ENCODE peak calls at places on chromosomes 1 and 21, in six cellular contexts. X is AG04450; P is activated T-cell treated with anti-CD3 and anti-CD28 coated beads for 24 hours; S is activated naive CD8-positive, alpha-beta T cell treated with anti-CD3 and anti-CD28 coated beads, Interleukin-2, amount 50 U/mL, for 24 hours; E is activated CD4-positive, alpha-beta T cell treated with anti-CD3 and anti-CD28 coated beads, Interleukin-2, amount 50 U/mL, for 1 hour; L is transverse colon. V is an unnamed sample.

GRCh38 chr1:204213668-204214662 is at the start of gene GOLT1A:
- DNase-seq in X (peak), P (peak), S (peak), E (peak), L (peak), V (peak)

GRCh38 chr1:230548997-230549396 is 93.3 kb upstream of the COG2 start:
- DNase-seq in X (no peak), P (no peak), S (no peak), E (no peak), L (no peak), V (peak)

GRCh38 chr1:84117868-84118267 is 26.2 kb upstream of the PRKACB start:
- DNase-seq in X (peak), P (no peak), S (no peak), E (no peak), L (no peak), V (peak)

GRCh38 chr1:27388337-27389005 is 4.0 kb upstream of the GPR3 start:
- DNase-seq in X (no peak), P (peak), S (peak), E (peak), L (peak), V (peak)

GRCh38 chr1:162404550-162405160 is 7.3 kb downstream of the SH2D1B start:
- DNase-seq in X (peak), P (no peak), S (no peak), E (no peak), L (no peak), V (no peak)

GRCh38 chr1:193533883-193534282 is 347.5 kb upstream of the B3GALT2 start:
- DNase-seq in X (no peak), P (no peak), S (no peak), E (no peak), L (no peak), V (no peak)

GRCh38 chr1:41420877-41421276 is 59.6 kb downstream of the FOXO6 start:
- DNase-seq in X (no peak), P (no peak), S (no peak), E (no peak), L (no peak), V (no peak)

GRCh38 chr1:208557046-208557445 is 312.9 kb upstream of the PLXNA2 start:
- DNase-seq in X (no peak), P (no peak), S (no peak), E (no peak), L (no peak), V (no peak)

GRCh38 chr1:67584938-67585337 is 100.1 kb upstream of the GADD45A start:
- DNase-seq in X (no peak), P (no peak), S (no peak), E (no peak), L (no peak), V (no peak)

GRCh38 chr1:240663160-240663879 is 51.4 kb upstream of the GREM2 start:
- DNase-seq in X (peak), P (no peak), S (no peak), E (no peak), L (no peak), V (no peak)

GRCh38 chr1:87134061-87134460 is 194.6 kb upstream of the LMO4 start:
- DNase-seq in X (no peak), P (no peak), S (no peak), E (no peak), L (no peak), V (no peak)

GRCh38 chr1:41889506-41890414 is 29.0 kb downstream of the HIVEP3 start:
- DNase-seq in X (no peak), P (no peak), S (no peak), E (no peak), L (no peak), V (no peak)

GRCh38 chr1:14778882-14779594 is 180.6 kb downstream of the KAZN start:
- DNase-seq in X (no peak), P (peak), S (peak), E (no peak), L (peak), V (peak)

GRCh38 chr1:231571904-231572303 is 43.4 kb downstream of the TSNAX start:
- DNase-seq in X (no peak), P (no peak), S (no peak), E (no peak), L (no peak), V (no peak)

GRCh38 chr21:30152792-30153191 is 13.8 kb downstream of the CLDN17 start:
- DNase-seq in X (no peak), P (no peak), S (no peak), E (no peak), L (no peak), V (no peak)

GRCh38 chr1:11569954-11570353 is 84.3 kb downstream of the FBXO2 start:
- DNase-seq in X (no peak), P (no peak), S (no peak), E (no peak), L (no peak), V (no peak)

GRCh38 chr1:38061883-38062328 is 15.3 kb upstream of the POU3F1 start:
- DNase-seq in X (no peak), P (no peak), S (no peak), E (no peak), L (no peak), V (no peak)

GRCh38 chr1:151012684-151013471 is 4.6 kb downstream of the PRUNE1 start:
- DNase-seq in X (no peak), P (no peak), S (no peak), E (no peak), L (peak), V (no peak)

GRCh38 chr1:109482796-109483638 is 688 bp upstream of the ATXN7L2 start:
- DNase-seq in X (no peak), P (no peak), S (peak), E (peak), L (no peak), V (peak)

GRCh38 chr1:23422955-23423354 is 1.6 kb downstream of the TCEA3 start:
- DNase-seq in X (no peak), P (no peak), S (no peak), E (no peak), L (peak), V (peak)

V was measured in DMS53.